ENCODE peak calls at places on chromosomes 7 and 10, in seven cellular contexts. One of them, this sample, is unnamed.

GRCh38 chr7:50321678-50322077 is 17.2 kb downstream of the IKZF1 start:
- DNase-seq in MG63: no peak
- DNase-seq in glomerular endothelial cell: no peak
- DNase-seq in EH: no peak
- DNase-seq in aorta: no peak
- DNase-seq in activated CD4-positive, alpha-beta T cell treated with anti-CD3 and anti-CD28 coated beads, Interleukin-2, amount 50 U/mL, for 1 hour: peak
- DNase-seq in substantia nigra: no peak
- DNase-seq in this sample: no peak

GRCh38 chr10:95537543-95537930 is 23.6 kb downstream of the SORBS1 start:
- DNase-seq in aorta: no peak
- DNase-seq in substantia nigra: no peak
- DNase-seq in glomerular endothelial cell: no peak
- DNase-seq in EH: no peak
- DNase-seq in MG63: no peak
- DNase-seq in activated CD4-positive, alpha-beta T cell treated with anti-CD3 and anti-CD28 coated beads, Interleukin-2, amount 50 U/mL, for 1 hour: no peak
- DNase-seq in this sample: no peak

GRCh38 chr7:113078321-113078720 is 8.3 kb downstream of the GPR85 start:
- DNase-seq in EH: no peak
- DNase-seq in activated CD4-positive, alpha-beta T cell treated with anti-CD3 and anti-CD28 coated beads, Interleukin-2, amount 50 U/mL, for 1 hour: no peak
- DNase-seq in glomerular endothelial cell: no peak
- DNase-seq in aorta: no peak
- DNase-seq in substantia nigra: no peak
- DNase-seq in MG63: no peak
- DNase-seq in this sample: no peak

GRCh38 chr7:26686448-26686981 is 177.9 kb downstream of the SKAP2 start:
- DNase-seq in MG63: peak
- DNase-seq in EH: peak
- DNase-seq in substantia nigra: no peak
- DNase-seq in aorta: peak
- DNase-seq in glomerular endothelial cell: no peak
- DNase-seq in activated CD4-positive, alpha-beta T cell treated with anti-CD3 and anti-CD28 coated beads, Interleukin-2, amount 50 U/mL, for 1 hour: no peak
- DNase-seq in this sample: no peak

GRCh38 chr7:66167773-66168367 is 37.3 kb upstream of the TPST1 start:
- DNase-seq in aorta: no peak
- DNase-seq in glomerular endothelial cell: peak
- DNase-seq in activated CD4-positive, alpha-beta T cell treated with anti-CD3 and anti-CD28 coated beads, Interleukin-2, amount 50 U/mL, for 1 hour: no peak
- DNase-seq in MG63: peak
- DNase-seq in substantia nigra: no peak
- DNase-seq in EH: peak
- DNase-seq in this sample: no peak

GRCh38 chr7:80370587-80370986 is 141.3 kb downstream of the GNAT3 start:
- DNase-seq in EH: no peak
- DNase-seq in substantia nigra: no peak
- DNase-seq in MG63: no peak
- DNase-seq in activated CD4-positive, alpha-beta T cell treated with anti-CD3 and anti-CD28 coated beads, Interleukin-2, amount 50 U/mL, for 1 hour: no peak
- DNase-seq in aorta: no peak
- DNase-seq in glomerular endothelial cell: no peak
- DNase-seq in this sample: no peak

GRCh38 chr10:72088879-72089585 is 681 bp upstream of the SPOCK2 start:
- DNase-seq in glomerular endothelial cell: no peak
- DNase-seq in activated CD4-positive, alpha-beta T cell treated with anti-CD3 and anti-CD28 coated beads, Interleukin-2, amount 50 U/mL, for 1 hour: peak
- DNase-seq in MG63: no peak
- DNase-seq in EH: no peak
- DNase-seq in aorta: no peak
- DNase-seq in substantia nigra: no peak
- DNase-seq in this sample: no peak

GRCh38 chr7:99097730-99098129 is 46.2 kb downstream of the SMURF1 start:
- DNase-seq in activated CD4-positive, alpha-beta T cell treated with anti-CD3 and anti-CD28 coated beads, Interleukin-2, amount 50 U/mL, for 1 hour: no peak
- DNase-seq in EH: no peak
- DNase-seq in substantia nigra: no peak
- DNase-seq in aorta: no peak
- DNase-seq in MG63: no peak
- DNase-seq in glomerular endothelial cell: no peak
- DNase-seq in this sample: no peak

GRCh38 chr10:53088956-53089355 is 316.4 kb upstream of the MBL2 start:
- DNase-seq in EH: no peak
- DNase-seq in substantia nigra: no peak
- DNase-seq in MG63: no peak
- DNase-seq in glomerular endothelial cell: no peak
- DNase-seq in activated CD4-positive, alpha-beta T cell treated with anti-CD3 and anti-CD28 coated beads, Interleukin-2, amount 50 U/mL, for 1 hour: no peak
- DNase-seq in aorta: no peak
- DNase-seq in this sample: no peak

GRCh38 chr10:131016556-131016955 is 295.0 kb downstream of the TCERG1L start:
- DNase-seq in EH: no peak
- DNase-seq in aorta: no peak
- DNase-seq in activated CD4-positive, alpha-beta T cell treated with anti-CD3 and anti-CD28 coated beads, Interleukin-2, amount 50 U/mL, for 1 hour: no peak
- DNase-seq in substantia nigra: no peak
- DNase-seq in MG63: no peak
- DNase-seq in glomerular endothelial cell: no peak
- DNase-seq in this sample: peak

GRCh38 chr10:98296514-98296913 is 28.5 kb upstream of the LOXL4 start:
- DNase-seq in MG63: peak
- DNase-seq in activated CD4-positive, alpha-beta T cell treated with anti-CD3 and anti-CD28 coated beads, Interleukin-2, amount 50 U/mL, for 1 hour: no peak
- DNase-seq in glomerular endothelial cell: no peak
- DNase-seq in aorta: no peak
- DNase-seq in EH: peak
- DNase-seq in substantia nigra: no peak
- DNase-seq in this sample: no peak

GRCh38 chr10:124875596-124875995 is 66.3 kb upstream of the ZRANB1 start:
- DNase-seq in glomerular endothelial cell: no peak
- DNase-seq in EH: peak
- DNase-seq in substantia nigra: no peak
- DNase-seq in MG63: peak
- DNase-seq in activated CD4-positive, alpha-beta T cell treated with anti-CD3 and anti-CD28 coated beads, Interleukin-2, amount 50 U/mL, for 1 hour: no peak
- DNase-seq in aorta: no peak
- DNase-seq in this sample: no peak

GRCh38 chr10:17474595-17474994 is 20.2 kb upstream of the ST8SIA6 start:
- DNase-seq in activated CD4-positive, alpha-beta T cell treated with anti-CD3 and anti-CD28 coated beads, Interleukin-2, amount 50 U/mL, for 1 hour: no peak
- DNase-seq in MG63: no peak
- DNase-seq in aorta: no peak
- DNase-seq in EH: peak
- DNase-seq in substantia nigra: no peak
- DNase-seq in glomerular endothelial cell: no peak
- DNase-seq in this sample: no peak

GRCh38 chr7:64880322-64881297 is 22.5 kb upstream of the ZNF273 start:
- DNase-seq in substantia nigra: no peak
- DNase-seq in EH: no peak
- DNase-seq in glomerular endothelial cell: no peak
- DNase-seq in MG63: no peak
- DNase-seq in aorta: no peak
- DNase-seq in activated CD4-positive, alpha-beta T cell treated with anti-CD3 and anti-CD28 coated beads, Interleukin-2, amount 50 U/mL, for 1 hour: no peak
- DNase-seq in this sample: peak

GRCh38 chr7:101870361-101871062 is 53.1 kb downstream of the CUX1 start:
- DNase-seq in substantia nigra: no peak
- DNase-seq in EH: peak
- DNase-seq in glomerular endothelial cell: no peak
- DNase-seq in aorta: no peak
- DNase-seq in activated CD4-positive, alpha-beta T cell treated with anti-CD3 and anti-CD28 coated beads, Interleukin-2, amount 50 U/mL, for 1 hour: no peak
- DNase-seq in MG63: no peak
- DNase-seq in this sample: no peak

GRCh38 chr7:1867326-1867725 is 197.2 kb downstream of the ELFN1 start:
- DNase-seq in glomerular endothelial cell: no peak
- DNase-seq in substantia nigra: no peak
- DNase-seq in EH: no peak
- DNase-seq in activated CD4-positive, alpha-beta T cell treated with anti-CD3 and anti-CD28 coated beads, Interleukin-2, amount 50 U/mL, for 1 hour: no peak
- DNase-seq in aorta: no peak
- DNase-seq in MG63: no peak
- DNase-seq in this sample: no peak

GRCh38 chr10:6953131-6953834 is 373.2 kb upstream of the PRKCQ start:
- DNase-seq in activated CD4-positive, alpha-beta T cell treated with anti-CD3 and anti-CD28 coated beads, Interleukin-2, amount 50 U/mL, for 1 hour: no peak
- DNase-seq in EH: peak
- DNase-seq in substantia nigra: no peak
- DNase-seq in glomerular endothelial cell: no peak
- DNase-seq in MG63: peak
- DNase-seq in aorta: no peak
- DNase-seq in this sample: no peak

GRCh38 chr7:146053492-146053891 is 63.1 kb upstream of the CNTNAP2 start:
- DNase-seq in MG63: peak
- DNase-seq in activated CD4-positive, alpha-beta T cell treated with anti-CD3 and anti-CD28 coated beads, Interleukin-2, amount 50 U/mL, for 1 hour: no peak
- DNase-seq in glomerular endothelial cell: no peak
- DNase-seq in EH: no peak
- DNase-seq in substantia nigra: no peak
- DNase-seq in aorta: no peak
- DNase-seq in this sample: no peak

GRCh38 chr10:99595770-99596465 is 24.3 kb downstream of the SLC25A28 start:
- DNase-seq in substantia nigra: no peak
- DNase-seq in EH: no peak
- DNase-seq in glomerular endothelial cell: no peak
- DNase-seq in activated CD4-positive, alpha-beta T cell treated with anti-CD3 and anti-CD28 coated beads, Interleukin-2, amount 50 U/mL, for 1 hour: no peak
- DNase-seq in MG63: no peak
- DNase-seq in aorta: no peak
- DNase-seq in this sample: no peak